ENCODE peak calls at places on chromosome 2, in eight cellular contexts. U, S, G, N, A, Q, L and R are unnamed samples.

GRCh38 chr2:169361706-169362345 is 508 bp downstream of the LRP2 start:
- DNase-seq in U (peak), S (peak), N (no peak), Q (peak), L (no peak), A (no peak), G (peak), R (peak)

GRCh38 chr2:103462712-103463111 is 700.9 kb downstream of the TMEM182 start:
- DNase-seq in N (no peak), U (no peak), A (no peak), G (no peak), L (no peak), S (no peak), Q (no peak), R (no peak)

GRCh38 chr2:238339395-238339780 is 19.1 kb downstream of the TRAF3IP1 start:
- DNase-seq in G (no peak), Q (no peak), N (no peak), U (no peak), S (no peak), L (peak), A (no peak), R (no peak)

GRCh38 chr2:36177282-36177681 is 178.3 kb upstream of the CRIM1 start:
- DNase-seq in Q (no peak), L (no peak), A (no peak), N (no peak), U (no peak), G (no peak), S (no peak), R (no peak)

GRCh38 chr2:233944722-233945121 is 27.5 kb downstream of the TRPM8 start:
- DNase-seq in G (no peak), N (no peak), S (no peak), U (no peak), A (no peak), L (no peak), Q (no peak), R (no peak)

GRCh38 chr2:211248841-211249240 is 692.4 kb downstream of the CPS1 start:
- DNase-seq in L (peak), N (no peak), S (no peak), Q (no peak), U (no peak), A (no peak), G (no peak), R (no peak)

GRCh38 chr2:165839610-165840009 is 45.6 kb upstream of the GALNT3 start:
- DNase-seq in A (no peak), L (no peak), S (peak), Q (no peak), U (no peak), G (no peak), N (no peak), R (no peak)

GRCh38 chr2:42974697-42975357 is 182.4 kb upstream of the HAAO start:
- DNase-seq in L (peak), S (peak), A (peak), Q (peak), U (peak), G (peak), N (peak), R (peak)

GRCh38 chr2:171390941-171391516 is 42.8 kb downstream of the METTL8 start:
- DNase-seq in Q (peak), U (no peak), L (no peak), S (peak), G (no peak), A (no peak), N (peak), R (peak)

GRCh38 chr2:171289336-171289735 is 128.6 kb upstream of the TLK1 start:
- DNase-seq in G (no peak), S (no peak), L (no peak), U (no peak), N (no peak), Q (no peak), A (no peak), R (no peak)

GRCh38 chr2:168805615-168806014 is 3.2 kb downstream of the NOSTRIN start:
- DNase-seq in S (no peak), N (no peak), L (no peak), A (no peak), U (no peak), G (no peak), Q (no peak), R (no peak)

GRCh38 chr2:175030380-175031271 is 25.4 kb upstream of the CHN1 start:
- DNase-seq in A (peak), G (peak), N (peak), S (peak), Q (no peak), L (peak), U (peak), R (peak)

GRCh38 chr2:212665948-212666347 is 127.3 kb upstream of the ERBB4 start:
- DNase-seq in L (no peak), N (no peak), U (no peak), Q (no peak), A (no peak), G (no peak), S (no peak), R (no peak)

GRCh38 chr2:26757873-26758789 is 6.0 kb upstream of the SLC35F6 start:
- DNase-seq in G (peak), Q (no peak), N (peak), S (peak), A (no peak), L (peak), U (no peak), R (peak)

GRCh38 chr2:188102881-188103280 is 188.8 kb upstream of the GULP1 start:
- DNase-seq in Q (no peak), G (no peak), A (no peak), S (no peak), L (no peak), N (no peak), U (no peak), R (no peak)

GRCh38 chr2:98280376-98281102 is 65.7 kb upstream of the CNGA3 start:
- DNase-seq in S (peak), N (no peak), Q (no peak), A (no peak), L (no peak), G (no peak), U (no peak), R (no peak)

GRCh38 chr2:215870088-215870490 is 143.3 kb downstream of the MREG start:
- DNase-seq in G (no peak), A (no peak), Q (no peak), S (peak), L (peak), N (peak), U (no peak), R (no peak)

GRCh38 chr2:75424936-75425619 is 135.7 kb downstream of the EVA1A start:
- DNase-seq in G (no peak), L (no peak), U (no peak), S (peak), N (peak), A (no peak), Q (no peak), R (peak)

GRCh38 chr2:98478088-98478551 is 33.5 kb downstream of the INPP4A start:
- DNase-seq in G (no peak), A (no peak), Q (no peak), N (no peak), L (no peak), S (no peak), U (no peak), R (no peak)

GRCh38 chr2:56244911-56245530 is 61.2 kb downstream of the CCDC85A start:
- DNase-seq in L (no peak), S (no peak), Q (no peak), N (peak), G (no peak), U (no peak), A (no peak), R (no peak)

GRCh38 chr2:11155326-11156059 is at the start of gene SLC66A3:
- DNase-seq in N (peak), A (peak), U (no peak), Q (peak), G (no peak), L (no peak), S (peak), R (peak)

GRCh38 chr2:111667001-111667400 is 217.0 kb downstream of the ANAPC1 start:
- DNase-seq in U (no peak), Q (no peak), L (no peak), A (no peak), G (no peak), S (no peak), N (no peak), R (no peak)

GRCh38 chr2:150477347-150477746 is 10.1 kb downstream of the RND3 start:
- DNase-seq in A (no peak), L (no peak), N (no peak), G (no peak), Q (no peak), U (no peak), S (no peak), R (no peak)

GRCh38 chr2:69980408-69980807 is 19.0 kb upstream of the ASPRV1 start:
- DNase-seq in L (no peak), U (no peak), A (no peak), Q (no peak), S (no peak), G (no peak), N (no peak), R (no peak)

GRCh38 chr2:66789741-66790140 is 354.8 kb downstream of the MEIS1 start:
- DNase-seq in N (no peak), S (peak), L (no peak), G (no peak), A (no peak), Q (no peak), U (no peak), R (no peak)

GRCh38 chr2:239548491-239548890 is 147.7 kb upstream of the HDAC4 start:
- DNase-seq in S (no peak), U (no peak), A (no peak), L (peak), N (no peak), Q (no peak), G (no peak), R (peak)

GRCh38 chr2:138035597-138036217 is 71.4 kb downstream of the HNMT start:
- DNase-seq in G (no peak), L (no peak), N (no peak), A (no peak), Q (no peak), U (no peak), S (peak), R (no peak)

DNA sequence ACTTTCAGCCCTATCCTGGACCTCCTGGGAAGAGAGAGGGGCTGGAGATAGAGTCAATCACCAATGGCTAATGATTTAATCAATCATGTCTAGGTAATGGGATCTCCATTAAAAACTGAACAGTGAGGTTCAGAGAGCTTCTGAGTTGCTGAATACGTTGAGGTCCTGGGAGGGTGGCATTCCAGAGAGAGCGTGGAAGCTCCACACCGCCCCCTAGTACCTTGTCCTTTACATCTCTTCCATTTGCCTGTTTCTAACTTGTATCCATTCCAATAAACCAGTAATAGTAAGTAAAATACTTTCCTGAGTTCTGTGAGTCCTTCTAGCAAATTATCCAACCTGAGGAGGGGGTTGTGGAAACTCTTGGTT is 101.7 kb downstream of the B3GNT2 start:
- DNase-seq in U (no peak), G (no peak), S (no peak), N (no peak), A (no peak), Q (no peak), L (no peak), R (no peak)
- TF ChIP-seq CTCF in U (no peak), G (no peak), S (peak), N (peak), A (peak), Q (no peak), L (no peak), R (no peak)

GRCh38 chr2:198374375-198375072 is 570.1 kb downstream of the PLCL1 start:
- DNase-seq in N (peak), A (peak), S (peak), L (peak), Q (peak), U (peak), G (no peak), R (peak)
- TF ChIP-seq CTCF in N (peak), A (peak), S (peak), L (peak), Q (peak), U (peak), G (no peak), R (peak)

GRCh38 chr2:15860760-15861159 is 79.6 kb upstream of the MYCN start:
- DNase-seq in L (no peak), A (no peak), Q (no peak), U (no peak), S (no peak), N (no peak), G (no peak), R (no peak)

GRCh38 chr2:15860051-15860663 is 80.2 kb upstream of the MYCN start:
- DNase-seq in G (no peak), N (no peak), S (no peak), U (no peak), A (no peak), Q (no peak), L (no peak), R (no peak)

GRCh38 chr2:15863089-15863488 is 77.3 kb upstream of the MYCN start:
- DNase-seq in Q (no peak), N (no peak), U (no peak), G (no peak), A (no peak), S (no peak), L (no peak), R (no peak)

GRCh38 chr2:15861898-15862297 is 78.5 kb upstream of the MYCN start:
- DNase-seq in G (no peak), N (no peak), Q (no peak), A (no peak), L (no peak), U (no peak), S (no peak), R (no peak)

GRCh38 chr2:15861172-15861822 is 79.1 kb upstream of the MYCN start:
- DNase-seq in Q (no peak), N (no peak), A (no peak), U (no peak), S (no peak), L (no peak), G (no peak), R (no peak)
- TF ChIP-seq CTCF in Q (no peak), N (no peak), A (no peak), U (no peak), S (no peak), L (no peak), G (no peak), R (no peak)

GRCh38 chr2:127415593-127416485 is 2.4 kb upstream of the PROC start:
- DNase-seq in U (peak), G (peak), A (peak), Q (peak), L (peak), N (no peak), S (peak), R (peak)
- TF ChIP-seq CTCF in U (peak), G (no peak), A (peak), Q (peak), L (peak), N (peak), S (peak), R (peak)

GRCh38 chr2:113962692-113963480 is 73.0 kb downstream of the ACTR3 start:
- DNase-seq in G (no peak), A (no peak), L (peak), S (no peak), U (no peak), N (peak), Q (no peak), R (no peak)

GRCh38 chr2:113964436-113964835 is 74.5 kb downstream of the ACTR3 start:
- DNase-seq in U (no peak), L (no peak), A (no peak), S (no peak), N (no peak), G (no peak), Q (no peak), R (no peak)

GRCh38 chr2:113965228-113965627 is 75.3 kb downstream of the ACTR3 start:
- DNase-seq in Q (no peak), N (no peak), S (no peak), U (no peak), A (no peak), G (no peak), L (no peak), R (no peak)

GRCh38 chr2:113965644-113966043 is 75.8 kb downstream of the ACTR3 start:
- DNase-seq in S (peak), Q (no peak), L (no peak), A (peak), G (no peak), U (peak), N (peak), R (peak)

DNA sequence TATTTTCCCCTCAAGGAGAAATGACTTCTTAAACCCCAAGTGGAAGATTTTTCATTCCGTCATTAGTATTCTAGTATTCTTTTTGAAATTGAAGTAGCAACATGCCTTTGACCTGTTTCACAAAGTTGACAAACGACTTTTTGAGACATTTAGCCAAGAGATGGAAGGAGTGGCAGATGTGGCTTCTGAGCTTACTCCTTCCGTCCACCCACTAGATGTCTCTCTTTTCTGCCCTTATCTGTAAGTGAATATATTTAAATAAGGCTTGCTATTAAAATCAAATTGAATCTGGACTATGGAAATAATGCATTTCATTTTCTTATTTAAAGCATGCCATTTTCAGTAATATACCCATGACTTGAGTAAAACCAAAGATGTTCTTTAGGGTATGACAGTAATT is 74.1 kb downstream of the ACTR3 start:
- DNase-seq in S (no peak), G (no peak), L (no peak), Q (no peak), U (no peak), A (no peak), N (no peak), R (no peak)
- TF ChIP-seq CTCF in S (peak), G (no peak), L (no peak), Q (no peak), U (no peak), A (peak), N (peak), R (no peak)